ENCODE peak calls at places on chromosomes 1 and 21, in six cellular contexts. P, G, D, R, I and V are unnamed samples. For H3K4me1, the result is how much of the 10 kb centered on the place peaks cover.

GRCh38 chr1:159775716-159776115 is 5.0 kb upstream of the DUSP23 start:
- DNase-seq in P (no peak), G (no peak), D (no peak), R (no peak), I (no peak), V (no peak)

GRCh38 chr1:166121010-166121409 is 45.8 kb downstream of the FAM78B start:
- DNase-seq in P (no peak), G (no peak), D (no peak), R (no peak), I (no peak), V (no peak)

GRCh38 chr1:3690282-3691065 is 38.2 kb downstream of the TP73 start:
- DNase-seq in P (no peak), G (no peak), D (peak), R (no peak), I (no peak), V (no peak)

GRCh38 chr1:234773936-234774677 is 164.1 kb upstream of the IRF2BP2 start:
- DNase-seq in P (no peak), G (no peak), D (no peak), R (no peak), I (no peak), V (no peak)

GRCh38 chr1:110672753-110673108 is 2.0 kb downstream of the KCNA3 start:
- DNase-seq in P (no peak), G (no peak), D (no peak), R (no peak), I (no peak), V (no peak)

GRCh38 chr1:20640183-20640597 is 6.9 kb downstream of the PINK1 start:
- DNase-seq in P (peak), G (peak), D (no peak), R (peak), I (no peak), V (no peak)

GRCh38 chr1:4118746-4119515 is 218.9 kb upstream of the C1orf174 start:
- DNase-seq in P (no peak), G (no peak), D (no peak), R (no peak), I (no peak), V (no peak)

GRCh38 chr21:33901421-33902288 is 13.9 kb downstream of the ATP5PO start:
- DNase-seq in P (peak), G (no peak), D (peak), R (no peak), I (no peak), V (peak)

GRCh38 chr1:205714190-205714905 is 34.0 kb upstream of the SLC45A3 start:
- DNase-seq in P (peak), G (no peak), D (peak), R (no peak), I (peak), V (no peak)

GRCh38 chr1:173056355-173056754 is 5.6 kb upstream of the TNFSF18 start:
- DNase-seq in P (no peak), G (no peak), D (no peak), R (no peak), I (no peak), V (no peak)

GRCh38 chr1:85296980-85297379 is 20.5 kb upstream of the BCL10 start:
- DNase-seq in P (no peak), G (no peak), D (no peak), R (no peak), I (no peak), V (no peak)

GRCh38 chr1:226895644-226896043 is 25.2 kb downstream of the PSEN2 start:
- DNase-seq in P (no peak), G (no peak), D (no peak), R (no peak), I (no peak), V (no peak)

GRCh38 chr1:86471296-86471695 is 2.6 kb downstream of the CLCA1 start:
- DNase-seq in P (no peak), G (no peak), D (no peak), R (no peak), I (no peak), V (no peak)

GRCh38 chr1:8355439-8356255 is 37.7 kb downstream of the SLC45A1 start:
- DNase-seq in P (no peak), G (no peak), D (no peak), R (no peak), I (no peak), V (peak)

GRCh38 chr1:223403184-223403815 is 10.1 kb downstream of the CCDC185 start:
- DNase-seq in P (no peak), G (no peak), D (no peak), R (no peak), I (no peak), V (no peak)

GRCh38 chr1:155120253-155120652 is 7.4 kb upstream of the EFNA1 start:
- DNase-seq in P (no peak), G (no peak), D (no peak), R (no peak), I (no peak), V (no peak)
- TF ChIP-seq POLR2A in P (no peak), G (no peak), D (no peak), R (no peak), I (no peak), V (no peak)

GRCh38 chr1:180953291-180953747 is 40.6 kb downstream of the KIAA1614 start:
- DNase-seq in P (peak), G (no peak), D (peak), R (no peak), I (peak), V (peak)
- H3K4me1 ChIP-seq in P (under half), G (under half), D (under half), R (under half), I (under half), V (under half)

GRCh38 chr1:39737546-39738169 is 1.0 kb upstream of the PPIE start:
- DNase-seq in P (no peak), G (no peak), D (no peak), R (no peak), I (no peak), V (no peak)

GRCh38 chr1:39735731-39736130 is 3.0 kb upstream of the PPIE start:
- DNase-seq in P (no peak), G (no peak), D (no peak), R (no peak), I (no peak), V (no peak)

GRCh38 chr1:39733161-39733560 is 5.5 kb upstream of the PPIE start:
- DNase-seq in P (peak), G (no peak), D (no peak), R (no peak), I (no peak), V (peak)

DNA sequence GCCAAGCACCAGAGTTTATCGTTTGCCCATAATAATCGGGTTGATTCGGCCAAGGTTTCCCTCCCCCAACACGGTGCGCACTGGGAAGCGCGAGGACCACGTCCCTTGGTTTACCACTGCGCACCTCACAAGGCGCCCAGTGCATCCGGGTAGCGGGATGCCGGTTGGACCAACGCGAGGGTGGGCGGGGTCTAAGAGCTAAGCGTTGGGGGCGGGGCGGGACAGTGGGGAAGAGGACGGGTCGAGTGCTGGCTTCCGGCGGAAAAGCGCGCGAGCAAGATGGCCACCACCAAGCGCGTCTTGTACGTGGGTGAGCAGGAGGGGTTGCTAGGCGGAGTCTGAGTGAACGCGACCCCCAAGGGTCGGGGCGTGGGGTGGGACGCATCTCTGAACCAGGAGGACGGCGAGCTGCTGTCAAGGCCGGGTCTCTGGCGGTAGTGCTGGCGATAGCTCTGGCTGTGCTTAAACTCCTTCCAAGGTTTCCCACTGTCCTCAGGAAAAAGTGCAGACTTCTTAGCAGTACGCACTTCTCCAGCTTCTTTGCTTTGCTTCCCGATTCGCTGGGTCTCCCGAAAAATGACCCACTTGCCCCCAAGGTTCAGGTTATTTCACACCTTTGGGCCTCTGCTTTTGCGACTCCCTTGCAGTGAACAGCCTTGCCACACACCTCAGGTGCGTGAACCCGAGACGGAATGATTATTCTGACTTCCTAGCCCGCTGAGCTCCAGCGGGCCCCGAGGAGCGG is at the start of gene PPIE:
- DNase-seq in P (peak), G (peak), D (peak), R (peak), I (peak), V (peak)
- TF ChIP-seq POLR2A in P (peak), G (peak), D (no peak), R (peak), I (peak), V (peak)

GRCh38 chr1:94862718-94863117 is 42.6 kb downstream of the SLC44A3 start:
- DNase-seq in P (no peak), G (no peak), D (no peak), R (no peak), I (no peak), V (no peak)

GRCh38 chr1:94865369-94865768 is 45.2 kb downstream of the SLC44A3 start:
- DNase-seq in P (peak), G (no peak), D (no peak), R (no peak), I (no peak), V (no peak)

GRCh38 chr1:94864821-94865220 is 44.7 kb downstream of the SLC44A3 start:
- DNase-seq in P (peak), G (no peak), D (peak), R (no peak), I (no peak), V (no peak)

GRCh38 chr1:94863297-94863911 is 43.2 kb downstream of the SLC44A3 start:
- DNase-seq in P (peak), G (no peak), D (peak), R (no peak), I (no peak), V (no peak)

DNA sequence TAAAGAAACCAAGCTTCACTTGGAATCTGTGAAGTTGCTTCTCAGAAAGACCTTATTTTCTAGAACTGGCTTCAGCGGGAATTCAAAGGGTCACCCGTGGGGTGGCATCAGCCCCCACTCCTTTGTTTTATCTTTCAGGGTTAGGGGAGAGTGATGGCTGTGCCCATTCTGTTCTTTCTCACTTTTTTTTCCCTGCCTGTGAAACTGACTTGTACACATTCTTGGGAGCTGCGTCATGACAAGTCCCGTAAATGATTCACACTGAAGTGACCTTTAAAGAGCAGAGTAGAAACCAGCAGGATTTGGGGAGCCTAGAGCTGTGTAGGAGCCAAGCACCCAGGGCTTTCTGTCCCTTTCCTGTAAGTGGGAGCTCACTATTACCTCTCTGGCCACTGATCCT is 43.8 kb downstream of the SLC44A3 start:
- DNase-seq in P (peak), G (no peak), D (peak), R (peak), I (peak), V (peak)
- H3K4me1 ChIP-seq in P (half or more), G (under half), D (under half), R (under half), I (under half), V (under half)

GRCh38 chr1:169100883-169101214 is 5.6 kb upstream of the ATP1B1 start:
- DNase-seq in P (no peak), G (no peak), D (no peak), R (no peak), I (no peak), V (no peak)
- TF ChIP-seq POLR2A in P (no peak), G (no peak), D (no peak), R (no peak), I (no peak), V (no peak)

GRCh38 chr1:29125237-29125641 is 1.5 kb upstream of the TMEM200B start:
- DNase-seq in P (no peak), G (no peak), D (no peak), R (no peak), I (no peak), V (no peak)
- H3K4me1 ChIP-seq in P (under half), G (under half), D (under half), R (under half), I (under half), V (under half)

DNA sequence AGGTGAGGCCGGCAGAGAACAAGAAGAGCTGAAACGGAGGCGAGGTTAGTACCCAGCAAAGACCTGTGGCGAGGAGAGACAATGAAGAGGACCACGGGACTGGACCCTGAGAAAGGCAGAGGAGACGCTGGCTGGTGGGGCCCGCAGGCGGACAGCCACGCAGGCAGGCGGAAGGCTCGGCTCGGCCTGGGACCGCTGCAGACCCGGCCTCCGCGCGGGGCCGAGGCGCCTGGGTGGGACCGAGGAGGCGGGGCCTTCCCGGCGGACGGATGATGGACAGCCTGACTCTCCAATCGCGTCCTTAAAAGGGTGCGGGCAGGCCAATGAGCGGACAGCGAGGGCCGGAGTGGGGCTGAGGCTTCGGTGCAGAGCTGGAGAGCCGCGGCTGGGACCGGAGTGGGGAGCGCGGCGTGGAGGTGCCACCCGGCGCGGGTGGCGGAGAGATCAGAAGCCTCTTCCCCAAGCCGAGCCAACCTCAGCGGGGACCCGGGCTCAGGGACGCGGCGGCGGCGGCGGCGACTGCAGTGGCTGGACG is at the start of gene MPZL1:
- DNase-seq in P (peak), G (peak), D (peak), R (peak), I (peak), V (peak)
- TF ChIP-seq POLR2A in P (peak), G (peak), D (peak), R (peak), I (peak), V (peak)